ENCODE peak calls at places on chromosome 12, in four cellular contexts. One of them, this sample, is unnamed.
A peak's percentile ranks its signal among the peaks of the same experiment; 100 is the strongest.

GRCh38 chr12:67394600-67394999 is 125.4 kb downstream of the CAND1 start:
- DNase-seq in hepatocyte: no peak
- DNase-seq in GM23338: peak; percentile 12
- DNase-seq in K562: no peak
- DNase-seq in this sample: no peak

GRCh38 chr12:117863004-117863709 is 105.6 kb downstream of the KSR2 start:
- DNase-seq in hepatocyte: no peak
- DNase-seq in GM23338: no peak
- DNase-seq in K562: no peak
- DNase-seq in this sample: no peak

GRCh38 chr12:49537709-49538601 is 875 bp upstream of the KCNH3 start:
- DNase-seq in hepatocyte: peak; percentile 31
- DNase-seq in GM23338: peak; percentile 69
- DNase-seq in K562: peak; percentile 41
- DNase-seq in this sample: no peak

GRCh38 chr12:121983546-121984205 is 38.0 kb upstream of the BCL7A start:
- DNase-seq in hepatocyte: no peak
- DNase-seq in GM23338: no peak
- DNase-seq in K562: no peak
- DNase-seq in this sample: no peak

GRCh38 chr12:79546461-79547043 is 144.2 kb downstream of the PAWR start:
- DNase-seq in hepatocyte: no peak
- DNase-seq in GM23338: peak; percentile 39
- DNase-seq in K562: no peak
- DNase-seq in this sample: no peak

GRCh38 chr12:116916714-116917114 is 6.0 kb downstream of the FBXW8 start:
- DNase-seq in hepatocyte: peak; percentile 81
- DNase-seq in GM23338: peak; percentile 26
- DNase-seq in K562: peak; percentile 66
- DNase-seq in this sample: peak; percentile 28

GRCh38 chr12:7966558-7966957 is 30.6 kb upstream of the SLC2A3 start:
- DNase-seq in hepatocyte: no peak
- DNase-seq in GM23338: no peak
- DNase-seq in K562: no peak
- DNase-seq in this sample: no peak

GRCh38 chr12:130342842-130343241 is 5.2 kb downstream of the PIWIL1 start:
- DNase-seq in hepatocyte: no peak
- DNase-seq in GM23338: no peak
- DNase-seq in K562: no peak
- DNase-seq in this sample: no peak

GRCh38 chr12:122851820-122852219 is 16.6 kb downstream of the HIP1R start:
- DNase-seq in hepatocyte: no peak
- DNase-seq in GM23338: no peak
- DNase-seq in K562: no peak
- DNase-seq in this sample: peak; percentile 80

GRCh38 chr12:203462-204260 is 10.3 kb downstream of the SLC6A12 start:
- DNase-seq in hepatocyte: peak; percentile 71
- DNase-seq in GM23338: peak; percentile 62
- DNase-seq in K562: peak; percentile 63
- DNase-seq in this sample: no peak

GRCh38 chr12:89863332-89863938 is 154.8 kb upstream of the ATP2B1 start:
- DNase-seq in hepatocyte: no peak
- DNase-seq in GM23338: no peak
- DNase-seq in K562: no peak
- DNase-seq in this sample: no peak

GRCh38 chr12:19873146-19873545 is 433.9 kb downstream of the AEBP2 start:
- DNase-seq in hepatocyte: no peak
- DNase-seq in GM23338: no peak
- DNase-seq in K562: no peak
- DNase-seq in this sample: no peak

GRCh38 chr12:58781609-58782008 is 138.7 kb downstream of the LRIG3 start:
- DNase-seq in hepatocyte: no peak
- DNase-seq in GM23338: no peak
- DNase-seq in K562: no peak
- DNase-seq in this sample: no peak

GRCh38 chr12:107318804-107319535 is 225.6 kb upstream of the CRY1 start:
- DNase-seq in hepatocyte: peak; percentile 42
- DNase-seq in GM23338: peak; percentile 60
- DNase-seq in K562: no peak
- DNase-seq in this sample: no peak

GRCh38 chr12:32757159-32757556 is 1.5 kb upstream of the YARS2 start:
- DNase-seq in hepatocyte: no peak
- DNase-seq in GM23338: no peak
- DNase-seq in K562: no peak
- DNase-seq in this sample: no peak

GRCh38 chr12:110689601-110690430 is 901 bp upstream of the HVCN1 start:
- DNase-seq in hepatocyte: peak; percentile 39
- DNase-seq in GM23338: peak; percentile 83
- DNase-seq in K562: peak; percentile 34
- DNase-seq in this sample: no peak

GRCh38 chr12:132614861-132615578 is 3.6 kb upstream of the P2RX2 start:
- DNase-seq in hepatocyte: peak; percentile 89
- DNase-seq in GM23338: peak; percentile 92
- DNase-seq in K562: peak; percentile 77
- DNase-seq in this sample: peak; percentile 63

GRCh38 chr12:69171881-69172280 is 67.5 kb upstream of the CPSF6 start:
- DNase-seq in hepatocyte: no peak
- DNase-seq in GM23338: no peak
- DNase-seq in K562: no peak
- DNase-seq in this sample: no peak

GRCh38 chr12:72832024-72832423 is 559.9 kb downstream of the TRHDE start:
- DNase-seq in hepatocyte: no peak
- DNase-seq in GM23338: no peak
- DNase-seq in K562: no peak
- DNase-seq in this sample: no peak

GRCh38 chr12:104516821-104517220 is 60.1 kb downstream of the CHST11 start:
- DNase-seq in hepatocyte: no peak
- DNase-seq in GM23338: no peak
- DNase-seq in K562: no peak
- DNase-seq in this sample: no peak

GRCh38 chr12:92051441-92051840 is 94.2 kb downstream of the BTG1 start:
- DNase-seq in hepatocyte: no peak
- DNase-seq in GM23338: no peak
- DNase-seq in K562: no peak
- DNase-seq in this sample: no peak

GRCh38 chr12:81450920-81451739 is 308.0 kb downstream of the PPFIA2 start:
- DNase-seq in hepatocyte: peak; percentile 83
- DNase-seq in GM23338: peak; percentile 95
- DNase-seq in K562: peak; percentile 15
- DNase-seq in this sample: peak; percentile 1

GRCh38 chr12:112686373-112686772 is 105.2 kb upstream of the RPH3A start:
- DNase-seq in hepatocyte: no peak
- DNase-seq in GM23338: no peak
- DNase-seq in K562: no peak
- DNase-seq in this sample: peak; percentile 26

GRCh38 chr12:93402333-93403311 is 24.9 kb downstream of the NUDT4 start:
- DNase-seq in hepatocyte: no peak
- DNase-seq in GM23338: no peak
- DNase-seq in K562: no peak
- DNase-seq in this sample: no peak

GRCh38 chr12:93397412-93397811 is 19.7 kb downstream of the NUDT4 start:
- DNase-seq in hepatocyte: no peak
- DNase-seq in GM23338: no peak
- DNase-seq in K562: no peak
- DNase-seq in this sample: no peak
- H3K79me2 ChIP-seq in hepatocyte: peaks cover 55% of the 10 kb centered on the region
- H3K79me2 ChIP-seq in GM23338: peaks cover 22% of the 10 kb centered on the region
- H3K79me2 ChIP-seq in K562: peaks cover 43% of the 10 kb centered on the region
- H3K79me2 ChIP-seq in this sample: peaks cover 8% of the 10 kb centered on the region

GRCh38 chr12:52246720-52247621 is 13.9 kb downstream of the KRT7 start:
- DNase-seq in hepatocyte: peak; percentile 64
- DNase-seq in GM23338: peak; percentile 16
- DNase-seq in K562: no peak
- DNase-seq in this sample: no peak

GRCh38 chr12:52249041-52249461 is 16.0 kb downstream of the KRT7 start:
- DNase-seq in hepatocyte: no peak
- DNase-seq in GM23338: no peak
- DNase-seq in K562: no peak
- DNase-seq in this sample: no peak

GRCh38 chr12:52247622-52248540 is 14.8 kb downstream of the KRT7 start:
- DNase-seq in hepatocyte: no peak
- DNase-seq in GM23338: no peak
- DNase-seq in K562: no peak
- DNase-seq in this sample: no peak

GRCh38 chr12:52249511-52250047 is 16.5 kb downstream of the KRT7 start:
- DNase-seq in hepatocyte: no peak
- DNase-seq in GM23338: no peak
- DNase-seq in K562: no peak
- DNase-seq in this sample: no peak

GRCh38 chr12:52248541-52249035 is 15.5 kb downstream of the KRT7 start:
- DNase-seq in hepatocyte: no peak
- DNase-seq in GM23338: no peak
- DNase-seq in K562: no peak
- DNase-seq in this sample: no peak
- TF ChIP-seq EZH2 in hepatocyte: no peak
- TF ChIP-seq EZH2 in GM23338: no peak
- TF ChIP-seq EZH2 in K562: no peak
- TF ChIP-seq EZH2 in this sample: no peak

DNA sequence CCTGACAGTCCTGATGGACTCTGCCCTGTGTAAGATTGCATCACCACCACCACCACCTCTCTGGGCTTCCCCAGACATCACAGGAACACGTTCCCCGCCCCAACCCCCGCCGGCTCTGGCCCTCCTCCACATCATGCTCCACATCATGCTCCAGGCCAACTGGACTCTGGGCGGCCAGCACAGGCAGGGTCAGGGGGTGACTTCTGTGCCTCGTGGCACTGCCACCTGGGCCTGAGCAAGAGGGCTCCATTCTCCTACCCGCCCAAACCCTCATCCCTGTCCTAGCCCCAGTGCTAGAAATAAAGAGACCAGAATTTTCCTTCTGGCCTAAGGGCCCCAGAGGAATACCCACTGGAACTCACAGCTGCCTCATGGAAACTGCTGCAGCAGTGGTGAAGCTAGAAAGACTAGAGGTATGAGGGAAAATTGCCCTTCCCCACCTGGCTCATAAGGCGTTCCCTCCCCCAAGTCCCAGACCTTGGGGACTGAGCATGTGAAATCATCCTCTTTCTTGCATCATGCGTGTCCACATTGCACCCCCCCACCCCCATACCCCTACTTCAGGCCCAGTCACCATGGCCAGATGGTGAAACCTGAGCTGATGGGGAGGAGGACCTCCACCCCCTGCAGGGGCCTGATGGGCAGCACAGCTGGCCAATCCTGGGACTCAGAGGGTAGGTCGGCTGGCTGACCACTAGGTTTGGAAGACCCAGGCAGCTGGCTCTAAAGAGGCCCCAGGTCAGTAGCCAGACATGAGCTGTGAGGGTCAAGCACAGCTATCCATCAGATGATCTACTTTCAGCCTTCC is at the start of gene INHBE:
- DNase-seq in hepatocyte: peak; percentile 83
- DNase-seq in GM23338: peak; percentile 97
- DNase-seq in K562: peak; percentile 84
- DNase-seq in this sample: no peak
- H3K4me3 ChIP-seq in hepatocyte: no peak within 1 kb of the TSS
- H3K4me3 ChIP-seq in GM23338: peak within 1 kb of the TSS; percentile 86
- H3K4me3 ChIP-seq in K562: peak within 1 kb of the TSS; percentile 62
- H3K4me3 ChIP-seq in this sample: no peak within 1 kb of the TSS

GRCh38 chr12:50599366-50600095 is 94.7 kb downstream of the DIP2B start:
- DNase-seq in hepatocyte: no peak
- DNase-seq in GM23338: no peak
- DNase-seq in K562: no peak
- DNase-seq in this sample: no peak

GRCh38 chr12:50598321-50598862 is 93.6 kb downstream of the DIP2B start:
- DNase-seq in hepatocyte: no peak
- DNase-seq in GM23338: no peak
- DNase-seq in K562: no peak
- DNase-seq in this sample: no peak

GRCh38 chr12:50600364-50600763 is 95.6 kb downstream of the DIP2B start:
- DNase-seq in hepatocyte: no peak
- DNase-seq in GM23338: no peak
- DNase-seq in K562: no peak
- DNase-seq in this sample: no peak

GRCh38 chr12:50595667-50596066 is 90.9 kb downstream of the DIP2B start:
- DNase-seq in hepatocyte: no peak
- DNase-seq in GM23338: no peak
- DNase-seq in K562: no peak
- DNase-seq in this sample: no peak

GRCh38 chr12:50597200-50598195 is 92.7 kb downstream of the DIP2B start:
- DNase-seq in hepatocyte: no peak
- DNase-seq in GM23338: no peak
- DNase-seq in K562: no peak
- DNase-seq in this sample: peak; percentile 61
- H3K79me2 ChIP-seq in hepatocyte: peaks cover 69% of the 10 kb centered on the region
- H3K79me2 ChIP-seq in GM23338: peaks cover 58% of the 10 kb centered on the region
- H3K79me2 ChIP-seq in K562: peaks cover 39% of the 10 kb centered on the region
- H3K79me2 ChIP-seq in this sample: peaks cover 59% of the 10 kb centered on the region